ENCODE peak calls at places on chromosomes 7 and 10, in five cellular contexts. O is fibroblast of lung, B is AG04450, F is GM12864, J is neural crest cell. I is an unnamed sample.

GRCh38 chr7:76048668-76048988 is 722 bp downstream of the MDH2 start:
- DNase-seq in O (no peak), F (no peak), B (no peak), J (no peak), I (no peak)

GRCh38 chr10:60573342-60573741 is 183.7 kb upstream of the ANK3 start:
- DNase-seq in O (no peak), F (no peak), B (no peak), J (no peak), I (peak)

GRCh38 chr10:98340946-98341345 is 73.0 kb upstream of the LOXL4 start:
- DNase-seq in B (no peak), J (no peak), O (peak), F (no peak), I (no peak)

GRCh38 chr7:103083210-103083609 is 8.3 kb downstream of the ARMC10 start:
- DNase-seq in F (no peak), B (no peak), O (no peak), J (no peak), I (no peak)

GRCh38 chr7:119288401-119288800 is 984.6 kb upstream of the KCND2 start:
- DNase-seq in F (no peak), O (no peak), B (no peak), J (no peak), I (no peak)

GRCh38 chr10:2978111-2978510 is 89.2 kb upstream of the PFKP start:
- DNase-seq in B (no peak), F (peak), O (peak), J (no peak), I (no peak)

GRCh38 chr7:151174246-151175046 is 7.0 kb upstream of the GBX1 start:
- DNase-seq in B (no peak), F (no peak), J (no peak), O (no peak), I (no peak)

GRCh38 chr10:21626457-21627161 is 92.6 kb downstream of the MLLT10 start:
- DNase-seq in O (peak), F (no peak), B (no peak), J (no peak), I (no peak)

GRCh38 chr7:38373155-38373554 is 99.7 kb upstream of the TARP start:
- DNase-seq in O (no peak), F (no peak), J (no peak), B (no peak), I (no peak)

GRCh38 chr7:76267107-76267834 is 35.2 kb upstream of the HSPB1 start:
- DNase-seq in B (no peak), F (no peak), O (no peak), J (no peak), I (no peak)

GRCh38 chr7:91352091-91352490 is 87.9 kb downstream of the FZD1 start:
- DNase-seq in F (no peak), O (no peak), B (no peak), J (no peak), I (no peak)

GRCh38 chr7:1385809-1386622 is 73.3 kb downstream of the MICALL2 start:
- DNase-seq in O (no peak), B (no peak), F (no peak), J (no peak), I (no peak)

GRCh38 chr7:87375647-87376435 is 30.4 kb downstream of the CROT start:
- DNase-seq in B (no peak), J (no peak), O (peak), F (no peak), I (no peak)

GRCh38 chr10:100808851-100809250 is 63.5 kb downstream of the PAX2 start:
- DNase-seq in B (no peak), F (no peak), J (no peak), O (no peak), I (no peak)

GRCh38 chr10:122140941-122141623 is 130.0 kb upstream of the BTBD16 start:
- DNase-seq in J (no peak), O (peak), B (peak), F (no peak), I (no peak)

GRCh38 chr10:122139627-122140151 is 131.4 kb upstream of the BTBD16 start:
- DNase-seq in J (no peak), F (no peak), B (no peak), O (no peak), I (no peak)

GRCh38 chr10:122139226-122139625 is 131.9 kb upstream of the BTBD16 start:
- DNase-seq in O (no peak), F (no peak), J (no peak), B (no peak), I (no peak)

GRCh38 chr10:122141821-122142651 is 129.1 kb upstream of the BTBD16 start:
- DNase-seq in B (no peak), J (no peak), O (peak), F (no peak), I (no peak)

GRCh38 chr10:122140477-122140902 is 130.6 kb upstream of the BTBD16 start:
- DNase-seq in F (no peak), J (no peak), O (peak), B (no peak), I (no peak)
- TF ChIP-seq CTCF in F (no peak), J (no peak), O (no peak), B (no peak), I (no peak)

DNA sequence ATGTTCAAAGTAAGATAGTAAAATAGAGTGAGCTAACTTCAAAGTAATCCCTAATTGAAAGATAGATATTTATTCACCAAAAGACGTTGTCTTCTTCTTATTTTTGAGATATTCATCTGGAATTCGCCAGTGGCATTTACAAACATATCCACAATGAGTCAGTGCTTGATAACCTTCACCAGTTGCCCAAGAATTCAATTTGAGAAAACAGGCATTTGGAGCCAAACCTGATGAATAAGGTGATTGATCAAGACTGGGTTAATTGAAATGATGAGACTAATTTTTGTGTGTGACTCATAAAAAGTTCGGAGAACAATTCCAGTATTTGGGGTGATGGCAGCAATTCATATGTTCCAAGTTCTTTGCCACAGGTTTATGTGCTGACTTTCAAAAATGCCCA is 344.0 kb downstream of the ARL4A start:
- DNase-seq in F (no peak), J (no peak), B (no peak), O (no peak), I (no peak)
- TF ChIP-seq CTCF in F (no peak), J (no peak), B (no peak), O (no peak), I (no peak)

GRCh38 chr10:115171392-115171960 is 78.3 kb downstream of the ATRNL1 start:
- DNase-seq in F (no peak), O (peak), B (no peak), J (no peak), I (no peak)
- TF ChIP-seq CTCF in F (no peak), O (peak), B (peak), J (peak), I (peak)

GRCh38 chr7:80095545-80095944 is 39.1 kb upstream of the GNAI1 start:
- DNase-seq in O (peak), F (no peak), J (no peak), B (no peak), I (no peak)
- TF ChIP-seq CTCF in O (peak), F (no peak), J (peak), B (peak), I (no peak)

GRCh38 chr7:21690717-21691116 is 147.9 kb downstream of the DNAH11 start:
- DNase-seq in F (no peak), B (no peak), J (no peak), O (peak), I (no peak)
- TF ChIP-seq CTCF in F (no peak), B (no peak), J (no peak), O (peak), I (peak)

GRCh38 chr7:35185908-35186731 is 67.8 kb downstream of the TBX20 start:
- DNase-seq in F (no peak), J (peak), B (no peak), O (peak), I (no peak)
- TF ChIP-seq CTCF in F (no peak), J (no peak), B (peak), O (no peak), I (no peak)

GRCh38 chr7:26237035-26237807 is 35.7 kb downstream of the CBX3 start:
- DNase-seq in J (no peak), B (no peak), O (no peak), F (no peak), I (no peak)

GRCh38 chr7:26238004-26238403 is 36.5 kb downstream of the CBX3 start:
- DNase-seq in F (no peak), J (no peak), O (no peak), B (no peak), I (no peak)

GRCh38 chr7:26233902-26234511 is 32.5 kb downstream of the CBX3 start:
- DNase-seq in J (no peak), O (no peak), B (no peak), F (no peak), I (no peak)
- TF ChIP-seq CTCF in J (no peak), O (no peak), B (no peak), F (no peak), I (peak)